ENCODE peak calls at places on chromosomes 1 and 21, in nine cellular contexts. F is stimulated activated CD4-positive, alpha-beta T cell treated with anti-CD3 and anti-CD28 coated beads, Interleukin-12 subunit alpha, Interleukin-12 subunit beta, amount 100 ng/mL, for 48 hours; S is kidney glomerular epithelial cell; A is EL; I is CD8-positive, alpha-beta memory T cell; M is endothelial cell; L is stimulated activated CD8-positive, alpha-beta memory T cell treated with anti-CD3 and anti-CD28 coated beads, Interleukin-7, amount 100 ng/mL, for 24 hours; K is dermis microvascular lymphatic vessel endothelial cell; Q is NCI-H2029. P is an unnamed sample.

GRCh38 chr1:116950497-116951174 is 40.9 kb downstream of the PTGFRN start:
- DNase-seq in F (no peak), S (no peak), A (no peak), I (no peak), M (no peak), L (no peak), K (no peak), Q (no peak), P (no peak)

GRCh38 chr21:33968082-33968997 is 52.7 kb upstream of the ATP5PO start:
- DNase-seq in F (no peak), S (peak), A (peak), I (no peak), M (peak), L (no peak), K (peak), Q (no peak), P (peak)

GRCh38 chr21:35779690-35780570 is 280.4 kb downstream of the SETD4 start:
- DNase-seq in F (no peak), S (peak), A (peak), I (no peak), M (no peak), L (no peak), K (no peak), Q (no peak), P (no peak)

GRCh38 chr1:237040823-237041222 is 1.2 kb upstream of the RYR2 start:
- DNase-seq in F (no peak), S (no peak), A (no peak), I (no peak), M (no peak), L (no peak), K (no peak), Q (no peak), P (no peak)

GRCh38 chr1:238485062-238485905 is 594.6 kb upstream of the ZP4 start:
- DNase-seq in F (no peak), S (peak), A (peak), I (no peak), M (no peak), L (no peak), K (no peak), Q (no peak), P (no peak)

GRCh38 chr1:2345297-2346075 is 45.9 kb downstream of the MORN1 start:
- DNase-seq in F (no peak), S (no peak), A (no peak), I (no peak), M (no peak), L (no peak), K (no peak), Q (no peak), P (no peak)

GRCh38 chr1:18668051-18668450 is 37.4 kb downstream of the PAX7 start:
- DNase-seq in F (no peak), S (no peak), A (no peak), I (no peak), M (no peak), L (no peak), K (no peak), Q (no peak), P (no peak)

GRCh38 chr1:86409416-86410021 is 13.4 kb upstream of the ODF2L start:
- DNase-seq in F (no peak), S (no peak), A (no peak), I (no peak), M (no peak), L (no peak), K (no peak), Q (peak), P (no peak)

GRCh38 chr1:29503441-29503840 is 267.1 kb downstream of the PTPRU start:
- DNase-seq in F (no peak), S (no peak), A (no peak), I (peak), M (no peak), L (no peak), K (no peak), Q (peak), P (no peak)

GRCh38 chr21:35559128-35559831 is 501.0 kb downstream of the SETD4 start:
- DNase-seq in F (no peak), S (no peak), A (peak), I (no peak), M (no peak), L (no peak), K (no peak), Q (no peak), P (no peak)

GRCh38 chr21:39979321-39979720 is 112.1 kb downstream of the PCP4 start:
- DNase-seq in F (no peak), S (no peak), A (no peak), I (no peak), M (no peak), L (no peak), K (no peak), Q (no peak), P (no peak)

GRCh38 chr21:34679056-34679455 is 10.3 kb downstream of the CLIC6 start:
- DNase-seq in F (no peak), S (no peak), A (no peak), I (no peak), M (no peak), L (no peak), K (no peak), Q (no peak), P (no peak)

GRCh38 chr1:67833595-67833926 is 294 bp upstream of the GNG12 start:
- DNase-seq in F (no peak), S (no peak), A (peak), I (no peak), M (no peak), L (no peak), K (no peak), Q (no peak), P (no peak)

GRCh38 chr1:165365344-165365743 is 8.8 kb upstream of the LMX1A start:
- DNase-seq in F (no peak), S (no peak), A (no peak), I (no peak), M (no peak), L (no peak), K (no peak), Q (peak), P (no peak)

GRCh38 chr1:25898223-25899015 is 7.8 kb downstream of the STMN1 start:
- DNase-seq in F (no peak), S (no peak), A (no peak), I (no peak), M (no peak), L (no peak), K (no peak), Q (no peak), P (no peak)

P was measured in OCI-LY7.